ENCODE peak calls at places on chromosomes 6 and 20, in eight cellular contexts. T is activated CD4-positive, alpha-beta T cell treated with anti-CD3 and anti-CD28 coated beads for 24 hours; E is cardiac muscle cell; A is GM04504; B is brain microvascular endothelial cell; Z is CD4-positive, alpha-beta memory T cell; D is Right ventricle myocardium superior; O is foreskin fibroblast. F is an unnamed sample.

GRCh38 chr6:27720607-27721580 is 191.3 kb downstream of the OR2B2 start:
- DNase-seq in T (no peak), E (peak), A (no peak), B (peak), Z (no peak), D (no peak), O (no peak), F (no peak)

GRCh38 chr20:4064118-4064962 is 49.0 kb upstream of the RNF24 start:
- DNase-seq in T (no peak), E (peak), A (peak), B (peak), Z (no peak), D (peak), O (peak), F (no peak)

GRCh38 chr6:105609375-105609991 is 206.6 kb upstream of the PREP start:
- DNase-seq in T (no peak), E (no peak), A (no peak), B (peak), Z (no peak), D (peak), O (no peak), F (no peak)

GRCh38 chr6:15299430-15300131 is 53.7 kb downstream of the JARID2 start:
- DNase-seq in T (no peak), E (peak), A (no peak), B (no peak), Z (no peak), D (peak), O (no peak), F (no peak)

GRCh38 chr6:5681480-5681879 is 325.2 kb downstream of the NRN1 start:
- DNase-seq in T (no peak), E (no peak), A (no peak), B (no peak), Z (no peak), D (no peak), O (no peak), F (no peak)

GRCh38 chr6:37171141-37171969 is 1.4 kb downstream of the PIM1 start:
- DNase-seq in T (no peak), E (peak), A (peak), B (peak), Z (peak), D (peak), O (peak), F (no peak)

GRCh38 chr20:53713328-53714056 is 119.9 kb upstream of the ZNF217 start:
- DNase-seq in T (no peak), E (no peak), A (no peak), B (no peak), Z (no peak), D (no peak), O (no peak), F (no peak)

GRCh38 chr6:84768442-84769174 is 4.2 kb upstream of the TBX18 start:
- DNase-seq in T (no peak), E (peak), A (no peak), B (peak), Z (no peak), D (peak), O (peak), F (no peak)

GRCh38 chr6:80329496-80329895 is 223.0 kb downstream of the BCKDHB start:
- DNase-seq in T (no peak), E (no peak), A (no peak), B (no peak), Z (no peak), D (no peak), O (no peak), F (no peak)

F was measured in NCI-H1930.